ENCODE peak calls at places on chromosome 4, in six cellular contexts. One of them, this sample, is unnamed.

GRCh38 chr4:29551813-29552212 is 1168.4 kb upstream of the PCDH7 start:
- DNase-seq in coronary artery: no peak
- DNase-seq in K562: no peak
- DNase-seq in heart right ventricle: no peak
- DNase-seq in ovary: no peak
- DNase-seq in progenitor cell of endocrine pancreas: no peak
- DNase-seq in this sample: no peak

GRCh38 chr4:13633671-13634070 is 6.1 kb upstream of the BOD1L1 start:
- DNase-seq in coronary artery: no peak
- DNase-seq in K562: no peak
- DNase-seq in heart right ventricle: no peak
- DNase-seq in ovary: no peak
- DNase-seq in progenitor cell of endocrine pancreas: no peak
- DNase-seq in this sample: no peak

GRCh38 chr4:151540728-151541437 is 131.9 kb downstream of the FHIP1A start:
- DNase-seq in coronary artery: no peak
- DNase-seq in K562: no peak
- DNase-seq in heart right ventricle: no peak
- DNase-seq in ovary: no peak
- DNase-seq in progenitor cell of endocrine pancreas: no peak
- DNase-seq in this sample: peak

GRCh38 chr4:99723555-99724450 is 66.2 kb upstream of the C4orf54 start:
- DNase-seq in coronary artery: no peak
- DNase-seq in K562: peak
- DNase-seq in heart right ventricle: peak
- DNase-seq in ovary: peak
- DNase-seq in progenitor cell of endocrine pancreas: no peak
- DNase-seq in this sample: peak

GRCh38 chr4:72525938-72526337 is 43.1 kb downstream of the ADAMTS3 start:
- DNase-seq in coronary artery: no peak
- DNase-seq in K562: no peak
- DNase-seq in heart right ventricle: peak
- DNase-seq in ovary: peak
- DNase-seq in progenitor cell of endocrine pancreas: no peak
- DNase-seq in this sample: peak

GRCh38 chr4:136078971-136079370 is 1453.3 kb downstream of the PCDH18 start:
- DNase-seq in coronary artery: no peak
- DNase-seq in K562: no peak
- DNase-seq in heart right ventricle: no peak
- DNase-seq in ovary: no peak
- DNase-seq in progenitor cell of endocrine pancreas: no peak
- DNase-seq in this sample: no peak

GRCh38 chr4:9866931-9867330 is 85.5 kb downstream of the DRD5 start:
- DNase-seq in coronary artery: no peak
- DNase-seq in K562: no peak
- DNase-seq in heart right ventricle: no peak
- DNase-seq in ovary: no peak
- DNase-seq in progenitor cell of endocrine pancreas: no peak
- DNase-seq in this sample: no peak

GRCh38 chr4:1418494-1419285 is 12.4 kb upstream of the NKX1-1 start:
- DNase-seq in coronary artery: peak
- DNase-seq in K562: no peak
- DNase-seq in heart right ventricle: no peak
- DNase-seq in ovary: no peak
- DNase-seq in progenitor cell of endocrine pancreas: no peak
- DNase-seq in this sample: no peak

GRCh38 chr4:39526810-39527295 is 386 bp downstream of the UGDH start:
- DNase-seq in coronary artery: no peak
- DNase-seq in K562: no peak
- DNase-seq in heart right ventricle: peak
- DNase-seq in ovary: no peak
- DNase-seq in progenitor cell of endocrine pancreas: no peak
- DNase-seq in this sample: no peak

GRCh38 chr4:73917081-73917501 is 47.9 kb downstream of the CXCL1 start:
- DNase-seq in coronary artery: no peak
- DNase-seq in K562: no peak
- DNase-seq in heart right ventricle: no peak
- DNase-seq in ovary: no peak
- DNase-seq in progenitor cell of endocrine pancreas: no peak
- DNase-seq in this sample: no peak

GRCh38 chr4:2067446-2068197 is 8.5 kb downstream of the NAT8L start:
- DNase-seq in coronary artery: no peak
- DNase-seq in K562: no peak
- DNase-seq in heart right ventricle: no peak
- DNase-seq in ovary: no peak
- DNase-seq in progenitor cell of endocrine pancreas: no peak
- DNase-seq in this sample: no peak

GRCh38 chr4:185656467-185656890 is 121.2 kb upstream of the PDLIM3 start:
- DNase-seq in coronary artery: peak
- DNase-seq in K562: no peak
- DNase-seq in heart right ventricle: peak
- DNase-seq in ovary: peak
- DNase-seq in progenitor cell of endocrine pancreas: no peak
- DNase-seq in this sample: no peak
- TF ChIP-seq CTCF in coronary artery: peak
- TF ChIP-seq CTCF in K562: no peak
- TF ChIP-seq CTCF in heart right ventricle: peak
- TF ChIP-seq CTCF in ovary: peak
- TF ChIP-seq CTCF in progenitor cell of endocrine pancreas: peak
- TF ChIP-seq CTCF in this sample: no peak

GRCh38 chr4:69308634-69309033 is 28.4 kb downstream of the UGT2B28 start:
- DNase-seq in coronary artery: no peak
- DNase-seq in K562: no peak
- DNase-seq in heart right ventricle: no peak
- DNase-seq in ovary: no peak
- DNase-seq in progenitor cell of endocrine pancreas: no peak
- DNase-seq in this sample: no peak
- TF ChIP-seq CTCF in coronary artery: no peak
- TF ChIP-seq CTCF in K562: no peak
- TF ChIP-seq CTCF in heart right ventricle: no peak
- TF ChIP-seq CTCF in ovary: no peak
- TF ChIP-seq CTCF in progenitor cell of endocrine pancreas: no peak
- TF ChIP-seq CTCF in this sample: no peak

GRCh38 chr4:156593464-156593863 is 378.1 kb downstream of the PDGFC start:
- DNase-seq in coronary artery: no peak
- DNase-seq in K562: no peak
- DNase-seq in heart right ventricle: no peak
- DNase-seq in ovary: no peak
- DNase-seq in progenitor cell of endocrine pancreas: no peak
- DNase-seq in this sample: no peak
- TF ChIP-seq CTCF in coronary artery: no peak
- TF ChIP-seq CTCF in K562: no peak
- TF ChIP-seq CTCF in heart right ventricle: peak
- TF ChIP-seq CTCF in ovary: no peak
- TF ChIP-seq CTCF in progenitor cell of endocrine pancreas: no peak
- TF ChIP-seq CTCF in this sample: no peak

DNA sequence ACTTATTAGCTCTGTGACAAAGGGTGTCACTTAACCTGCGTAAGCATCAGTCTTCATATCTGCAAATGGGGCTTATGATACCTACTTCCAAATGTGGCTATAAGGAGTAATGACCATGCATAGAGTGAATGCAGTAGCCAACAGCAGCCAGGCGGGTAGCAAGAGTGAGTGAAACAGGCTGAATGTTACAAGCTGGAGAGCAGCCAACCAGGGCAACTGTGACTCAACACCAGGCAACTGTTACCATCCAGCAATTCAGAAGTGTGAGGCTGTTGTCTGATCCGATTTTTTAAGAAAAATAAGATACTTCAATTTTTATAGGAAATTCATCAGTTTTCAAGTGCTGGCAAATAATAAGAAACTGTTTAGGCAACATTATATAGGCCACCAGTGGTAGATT is 270.2 kb upstream of the TAPT1 start:
- DNase-seq in coronary artery: no peak
- DNase-seq in K562: no peak
- DNase-seq in heart right ventricle: no peak
- DNase-seq in ovary: no peak
- DNase-seq in progenitor cell of endocrine pancreas: no peak
- DNase-seq in this sample: no peak
- TF ChIP-seq CTCF in coronary artery: no peak
- TF ChIP-seq CTCF in K562: no peak
- TF ChIP-seq CTCF in heart right ventricle: no peak
- TF ChIP-seq CTCF in ovary: no peak
- TF ChIP-seq CTCF in progenitor cell of endocrine pancreas: no peak
- TF ChIP-seq CTCF in this sample: no peak

This sample was measured in Calu3.